ENCODE peak calls at places on chromosome 14, in nine cellular contexts. V is right atrium auricular region, D is AG09319, F is astrocyte, Z is nephron progenitor cell, I is esophagus muscularis mucosa, N is fibroblast of villous mesenchyme, B is foreskin fibroblast, A is kidney epithelial cell. C is an unnamed sample.

GRCh38 chr14:81353691-81354323 is 46.3 kb downstream of the STON2 start:
- DNase-seq in V (no peak), B (no peak), F (no peak), I (peak), D (no peak), Z (no peak), N (no peak), A (no peak), C (no peak)

GRCh38 chr14:32366995-32367394 is 37.9 kb downstream of the AKAP6 start:
- DNase-seq in I (no peak), F (peak), V (no peak), Z (no peak), B (no peak), A (no peak), D (no peak), N (no peak), C (no peak)

GRCh38 chr14:106556665-106557289 is 1030.4 kb downstream of the TMEM121 start:
- DNase-seq in I (no peak), Z (no peak), D (no peak), A (no peak), F (no peak), N (no peak), V (no peak), B (no peak), C (no peak)

GRCh38 chr14:49972840-49973239 is 80.0 kb downstream of the ARF6 start:
- DNase-seq in I (no peak), D (peak), F (peak), B (peak), A (no peak), V (no peak), Z (no peak), N (peak), C (no peak)

GRCh38 chr14:99936738-99937474 is 128.3 kb upstream of the EVL start:
- DNase-seq in D (no peak), B (no peak), Z (no peak), V (no peak), I (no peak), F (no peak), N (no peak), A (no peak), C (no peak)

GRCh38 chr14:65062096-65063075 is 39.9 kb downstream of the MAX start:
- DNase-seq in A (no peak), F (peak), B (no peak), I (no peak), V (no peak), D (no peak), Z (no peak), N (no peak), C (no peak)

GRCh38 chr14:23382276-23382675 is 5.4 kb downstream of the CMTM5 start:
- DNase-seq in D (no peak), N (no peak), B (no peak), A (no peak), V (no peak), F (no peak), I (no peak), Z (no peak), C (no peak)

GRCh38 chr14:51652168-51653095 is 722 bp downstream of the FRMD6 start:
- DNase-seq in B (no peak), A (no peak), I (no peak), V (no peak), N (no peak), Z (no peak), F (no peak), D (no peak), C (peak)

GRCh38 chr14:47200740-47201139 is 474.7 kb downstream of the MDGA2 start:
- DNase-seq in N (no peak), I (no peak), V (no peak), Z (no peak), B (no peak), D (no peak), A (no peak), F (no peak), C (no peak)

GRCh38 chr14:59768855-59769254 is 101.7 kb downstream of the RTN1 start:
- DNase-seq in Z (no peak), V (no peak), D (no peak), N (no peak), B (no peak), F (peak), A (no peak), I (no peak), C (no peak)

GRCh38 chr14:29243355-29243754 is 476.8 kb downstream of the FOXG1 start:
- DNase-seq in Z (no peak), N (peak), D (no peak), I (no peak), F (peak), A (no peak), V (no peak), B (peak), C (no peak)

GRCh38 chr14:49897414-49897813 is 4.5 kb downstream of the ARF6 start:
- DNase-seq in I (no peak), Z (no peak), F (no peak), D (no peak), N (no peak), A (no peak), V (no peak), B (no peak), C (no peak)

GRCh38 chr14:95255487-95255886 is 64.2 kb downstream of the CLMN start:
- DNase-seq in F (peak), V (no peak), I (no peak), N (no peak), Z (peak), B (peak), A (peak), D (no peak), C (no peak)

GRCh38 chr14:65958664-65959562 is 527.3 kb upstream of the CCDC196 start:
- DNase-seq in I (no peak), D (no peak), Z (no peak), F (peak), N (peak), V (no peak), A (no peak), B (peak), C (no peak)

GRCh38 chr14:92373336-92373735 is 50.4 kb downstream of the SLC24A4 start:
- DNase-seq in D (no peak), V (no peak), B (no peak), I (no peak), A (no peak), Z (no peak), N (no peak), F (peak), C (no peak)

GRCh38 chr14:66965831-66966230 is 223.4 kb upstream of the GARIN2 start:
- DNase-seq in I (no peak), B (peak), N (peak), A (no peak), F (peak), V (no peak), Z (no peak), D (no peak), C (no peak)

GRCh38 chr14:76662580-76662979 is 98.7 kb upstream of the VASH1 start:
- DNase-seq in F (no peak), N (no peak), I (peak), B (no peak), D (no peak), Z (no peak), A (no peak), V (no peak), C (no peak)

GRCh38 chr14:98368916-98369315 is 903.1 kb downstream of the BCL11B start:
- DNase-seq in I (peak), D (no peak), F (no peak), N (no peak), Z (no peak), A (no peak), V (no peak), B (no peak), C (no peak)

GRCh38 chr14:77407158-77407557 is 16.2 kb downstream of the NOXRED1 start:
- DNase-seq in I (no peak), A (no peak), Z (no peak), D (no peak), N (peak), B (no peak), F (no peak), V (no peak), C (no peak)

GRCh38 chr14:49582211-49582977 is 3.8 kb downstream of the RPS29 start:
- DNase-seq in I (no peak), V (no peak), F (no peak), A (no peak), Z (no peak), D (no peak), N (no peak), B (no peak), C (no peak)

GRCh38 chr14:54901380-54902142 is 1.1 kb downstream of the GCH1 start:
- DNase-seq in I (no peak), B (no peak), D (no peak), V (peak), F (no peak), Z (peak), N (no peak), A (no peak), C (no peak)

GRCh38 chr14:91830777-91831176 is 36.6 kb downstream of the TC2N start:
- DNase-seq in N (no peak), Z (no peak), B (no peak), I (no peak), V (no peak), F (no peak), A (no peak), D (no peak), C (no peak)

GRCh38 chr14:65252471-65253255 is 150.3 kb upstream of the MAX start:
- DNase-seq in I (no peak), Z (no peak), A (no peak), N (no peak), B (no peak), F (no peak), V (no peak), D (no peak), C (no peak)

GRCh38 chr14:26380616-26381015 is 217.2 kb downstream of the NOVA1 start:
- DNase-seq in V (no peak), N (no peak), D (no peak), A (no peak), I (no peak), Z (no peak), F (no peak), B (no peak), C (no peak)

GRCh38 chr14:34301107-34301734 is 160.8 kb downstream of the SPTSSA start:
- DNase-seq in D (no peak), B (no peak), F (peak), A (peak), Z (peak), N (peak), V (no peak), I (no peak), C (no peak)

GRCh38 chr14:22485178-22485577 is 103.8 kb downstream of the DAD1 start:
- DNase-seq in V (no peak), A (no peak), D (no peak), B (no peak), I (no peak), N (peak), F (peak), Z (no peak), C (no peak)

GRCh38 chr14:81337073-81337472 is 63.1 kb downstream of the STON2 start:
- DNase-seq in V (no peak), Z (no peak), I (no peak), B (no peak), D (no peak), A (no peak), F (no peak), N (no peak), C (no peak)

GRCh38 chr14:93648440-93649168 is 139.7 kb downstream of the PRIMA1 start:
- DNase-seq in V (no peak), B (no peak), N (no peak), A (no peak), D (no peak), I (no peak), F (no peak), Z (peak), C (no peak)

GRCh38 chr14:81401420-81402122 is 1.4 kb upstream of the STON2 start:
- DNase-seq in I (peak), D (peak), F (peak), V (no peak), B (peak), Z (no peak), N (peak), A (peak), C (no peak)

GRCh38 chr14:69844171-69844570 is 35.0 kb upstream of the SMOC1 start:
- DNase-seq in V (no peak), F (no peak), N (no peak), Z (no peak), A (no peak), I (no peak), B (no peak), D (no peak), C (no peak)

GRCh38 chr14:80124794-80125193 is 86.5 kb downstream of the DIO2 start:
- DNase-seq in I (no peak), B (no peak), Z (no peak), D (no peak), N (no peak), F (no peak), A (no peak), V (no peak), C (no peak)

GRCh38 chr14:87883750-87884149 is 109.2 kb downstream of the GALC start:
- DNase-seq in I (no peak), F (no peak), D (no peak), V (no peak), Z (no peak), N (no peak), A (no peak), B (no peak), C (no peak)

GRCh38 chr14:101895256-101895655 is 69.1 kb upstream of the DYNC1H1 start:
- DNase-seq in N (no peak), F (no peak), D (no peak), B (no peak), I (no peak), V (no peak), A (no peak), Z (no peak), C (no peak)

GRCh38 chr14:74888164-74889158 is 6.7 kb downstream of the DLST start:
- DNase-seq in N (peak), Z (no peak), F (peak), V (no peak), D (no peak), A (no peak), I (no peak), B (no peak), C (no peak)

GRCh38 chr14:71056168-71056567 is 148.9 kb downstream of the PCNX1 start:
- DNase-seq in Z (no peak), I (no peak), N (no peak), F (no peak), D (no peak), V (no peak), A (no peak), B (no peak), C (no peak)

GRCh38 chr14:71054706-71055105 is 147.4 kb downstream of the PCNX1 start:
- DNase-seq in I (no peak), D (no peak), B (no peak), N (no peak), F (no peak), V (no peak), A (no peak), Z (no peak), C (no peak)

GRCh38 chr14:71049435-71050147 is 142.3 kb downstream of the PCNX1 start:
- DNase-seq in F (peak), Z (no peak), D (peak), I (no peak), N (peak), A (no peak), V (no peak), B (peak), C (no peak)

GRCh38 chr14:71048393-71048792 is 141.1 kb downstream of the PCNX1 start:
- DNase-seq in B (no peak), F (no peak), D (no peak), Z (no peak), I (no peak), N (no peak), V (no peak), A (no peak), C (no peak)

DNA sequence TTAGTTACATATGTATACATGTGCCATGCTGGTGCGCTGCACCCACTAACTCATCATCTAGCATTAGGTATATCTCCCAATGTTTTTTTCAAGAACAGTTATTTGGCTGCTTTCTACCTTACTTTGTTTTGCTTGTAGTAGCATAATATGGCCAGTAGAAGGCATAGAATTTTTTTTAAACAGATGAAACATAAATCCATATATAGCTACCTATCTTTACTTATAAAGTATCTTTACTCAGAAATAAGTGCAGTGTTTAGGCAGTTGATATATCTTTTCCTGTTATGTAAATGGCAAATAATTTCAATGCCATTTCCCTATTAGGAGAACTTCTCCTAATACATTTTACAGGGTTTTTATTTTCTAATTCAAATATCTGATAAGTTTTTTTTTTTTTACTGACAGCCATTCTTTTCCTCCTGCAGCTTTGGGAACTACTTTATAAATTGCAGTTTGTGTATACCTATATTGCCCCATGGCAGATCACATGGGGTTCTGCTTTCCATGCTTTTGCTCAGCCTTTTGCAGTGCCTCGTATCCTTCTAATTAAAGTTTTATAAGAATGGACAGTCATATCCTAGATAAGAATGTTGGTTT is 143.1 kb downstream of the PCNX1 start:
- DNase-seq in Z (no peak), A (no peak), N (peak), F (no peak), B (no peak), D (no peak), I (no peak), V (no peak), C (no peak)
- TF ChIP-seq CTCF in Z (peak), A (peak), N (peak), F (no peak), B (peak), D (peak), I (no peak), V (no peak), C (peak)

GRCh38 chr14:89219056-89219455 is 198.0 kb downstream of the FOXN3 start:
- DNase-seq in N (no peak), Z (no peak), B (no peak), F (no peak), V (no peak), A (no peak), I (no peak), D (no peak), C (no peak)

GRCh38 chr14:89212386-89213235 is 204.4 kb downstream of the FOXN3 start:
- DNase-seq in F (no peak), B (no peak), D (no peak), I (no peak), N (no peak), Z (no peak), A (no peak), V (no peak), C (no peak)

GRCh38 chr14:89215166-89215940 is 201.7 kb downstream of the FOXN3 start:
- DNase-seq in I (no peak), B (no peak), Z (no peak), D (no peak), V (no peak), N (no peak), A (no peak), F (no peak), C (no peak)

GRCh38 chr14:89217876-89218275 is 199.2 kb downstream of the FOXN3 start:
- DNase-seq in I (no peak), B (no peak), V (no peak), Z (no peak), D (no peak), N (peak), A (no peak), F (no peak), C (no peak)

DNA sequence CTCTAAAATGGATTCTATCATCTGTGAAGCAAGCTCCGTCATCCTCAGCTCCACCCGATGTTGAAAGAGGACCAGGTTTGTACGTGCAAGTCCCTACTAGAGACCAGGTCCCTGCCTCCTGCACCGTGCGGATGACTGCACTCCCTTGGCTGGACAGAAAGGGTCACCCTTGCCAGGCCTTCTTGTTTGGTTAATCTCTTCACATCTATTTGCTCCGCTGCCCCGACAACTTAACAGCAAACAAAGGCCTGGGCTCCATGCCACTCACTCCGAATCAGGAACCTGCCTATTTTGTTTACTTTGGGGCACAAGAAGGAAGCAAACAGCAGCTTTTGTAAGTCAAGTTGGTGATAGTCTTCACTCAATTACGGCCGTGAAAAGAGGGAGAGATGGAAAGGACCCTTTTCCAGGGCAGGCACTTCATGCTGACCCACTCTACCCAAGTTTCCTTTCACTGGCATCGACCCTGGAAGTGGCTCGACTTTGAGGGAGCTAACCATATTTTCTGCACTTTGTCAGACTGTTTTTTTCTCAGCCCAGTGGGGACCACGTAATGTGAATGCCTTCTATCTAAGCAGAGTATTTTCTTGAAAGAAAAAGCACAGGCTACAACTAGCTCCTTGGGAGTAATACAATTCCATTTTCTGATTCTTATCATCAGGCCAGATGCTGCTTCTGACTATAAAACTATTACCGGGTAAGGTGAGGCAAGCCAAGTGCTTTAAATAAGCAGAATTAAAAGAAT is 202.6 kb downstream of the FOXN3 start:
- DNase-seq in F (no peak), B (no peak), I (no peak), D (no peak), V (peak), Z (no peak), A (no peak), N (no peak), C (no peak)
- TF ChIP-seq CTCF in F (no peak), B (no peak), I (no peak), D (no peak), V (no peak), Z (no peak), A (no peak), N (no peak), C (no peak)

GRCh38 chr14:25049559-25050493 is at the start of gene STXBP6:
- DNase-seq in A (no peak), V (peak), D (no peak), Z (peak), N (peak), F (peak), I (no peak), B (peak), C (peak)
- TF ChIP-seq CTCF in A (no peak), V (no peak), D (no peak), Z (no peak), N (no peak), F (no peak), I (peak), B (no peak), C (no peak)

DNA sequence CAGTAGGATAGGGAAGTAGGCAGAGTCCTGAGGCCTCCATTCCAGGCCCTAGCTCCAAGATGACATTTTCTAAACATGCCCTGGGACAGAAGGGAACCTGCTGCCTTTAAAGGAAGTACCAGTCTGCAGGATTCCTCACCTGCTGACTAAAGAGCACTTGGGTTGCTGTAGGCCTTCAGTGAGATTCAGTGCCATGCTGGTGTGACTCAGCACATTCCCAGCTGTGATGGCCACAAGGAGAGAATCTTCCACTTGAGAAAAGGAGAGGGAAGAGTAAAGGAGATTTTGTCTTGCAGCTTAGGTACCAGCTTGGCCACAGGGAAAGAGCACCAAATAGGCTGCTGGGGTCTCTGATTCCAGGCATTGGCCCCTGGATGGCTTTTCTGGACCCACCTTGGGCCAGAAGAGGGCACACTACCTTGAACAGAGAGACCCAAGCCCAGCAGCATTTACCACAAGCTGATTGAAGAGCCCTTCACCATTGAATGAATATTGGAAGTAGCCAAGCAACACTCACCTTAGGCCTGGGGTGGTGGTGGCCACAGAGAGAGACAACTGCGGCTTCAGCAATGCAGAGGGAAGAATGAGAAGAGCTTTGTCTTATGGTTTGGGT is 498.3 kb downstream of the KCNH5 start:
- DNase-seq in D (no peak), F (no peak), N (no peak), A (no peak), B (no peak), I (no peak), Z (no peak), V (no peak), C (no peak)
- TF ChIP-seq CTCF in D (no peak), F (no peak), N (no peak), A (no peak), B (no peak), I (no peak), Z (no peak), V (no peak), C (no peak)

GRCh38 chr14:38646391-38646790 is 390.5 kb upstream of the CLEC14A start:
- DNase-seq in N (no peak), A (no peak), F (no peak), B (no peak), I (no peak), V (no peak), D (no peak), Z (no peak), C (no peak)
- TF ChIP-seq CTCF in N (no peak), A (no peak), F (no peak), B (no peak), I (no peak), V (no peak), D (no peak), Z (no peak), C (no peak)